ENCODE peak calls at places on chromosomes 4 and X, in seven cellular contexts. T, H, K, D, S, P and R are unnamed samples.

GRCh38 chrX:11241720-11242119 is 51.5 kb upstream of the AMELX start:
- ATAC-seq in T (no peak), H (no peak), K (no peak), D (peak), S (no peak), P (peak), R (no peak)

GRCh38 chr4:122279670-122280069 is 99.1 kb upstream of the ADAD1 start:
- ATAC-seq in T (no peak), H (no peak), K (no peak), D (no peak), S (no peak), P (no peak), R (no peak)

GRCh38 chrX:133980832-133981588 is 4.4 kb downstream of the GPC3 start:
- ATAC-seq in T (no peak), H (no peak), K (no peak), D (no peak), S (no peak), P (no peak), R (no peak)

GRCh38 chrX:144006811-144007210 is 122.9 kb downstream of the UBE2NL start:
- ATAC-seq in T (no peak), H (no peak), K (no peak), D (no peak), S (no peak), P (no peak), R (no peak)

GRCh38 chrX:70013483-70014222 is 36.1 kb downstream of the AWAT2 start:
- ATAC-seq in T (no peak), H (no peak), K (no peak), D (peak), S (no peak), P (peak), R (no peak)

GRCh38 chr4:145019346-145019745 is 78.7 kb downstream of the ANAPC10 start:
- ATAC-seq in T (peak), H (no peak), K (no peak), D (no peak), S (no peak), P (no peak), R (no peak)

GRCh38 chr4:184421558-184422155 is 52.7 kb downstream of the IRF2 start:
- ATAC-seq in T (no peak), H (no peak), K (no peak), D (no peak), S (no peak), P (no peak), R (no peak)

GRCh38 chr4:89894654-89895652 is at the start of gene MMRN1:
- ATAC-seq in T (peak), H (no peak), K (peak), D (peak), S (no peak), P (no peak), R (no peak)

GRCh38 chr4:23202712-23203247 is 510.0 kb downstream of the GBA3 start:
- ATAC-seq in T (no peak), H (no peak), K (no peak), D (no peak), S (no peak), P (no peak), R (no peak)

GRCh38 chr4:94159790-94160189 is 47.9 kb upstream of the SMARCAD1 start:
- ATAC-seq in T (no peak), H (no peak), K (no peak), D (no peak), S (no peak), P (no peak), R (no peak)

GRCh38 chrX:10016516-10017132 is 49.5 kb downstream of the CLDN34 start:
- ATAC-seq in T (no peak), H (no peak), K (no peak), D (no peak), S (no peak), P (no peak), R (no peak)

GRCh38 chrX:23907106-23907495 is 637 bp downstream of the APOO start:
- ATAC-seq in T (no peak), H (peak), K (no peak), D (peak), S (peak), P (peak), R (peak)

GRCh38 chrX:147884958-147885357 is 26.8 kb upstream of the FMR1 start:
- ATAC-seq in T (no peak), H (no peak), K (no peak), D (no peak), S (no peak), P (no peak), R (no peak)